ENCODE peak calls at places on chromosome 6, in five cellular contexts. Q, Z, F, A and X are unnamed samples.

GRCh38 chr6:169964440-169965212 is 213.2 kb downstream of the ERMARD start:
- DNase-seq in Q (no peak), Z (no peak), F (no peak), A (no peak), X (no peak)

GRCh38 chr6:16204653-16205376 is 33.6 kb upstream of the GMPR start:
- DNase-seq in Q (no peak), Z (no peak), F (no peak), A (no peak), X (no peak)

GRCh38 chr6:137665342-137665741 is 171.1 kb upstream of the OLIG3 start:
- DNase-seq in Q (no peak), Z (no peak), F (no peak), A (no peak), X (no peak)

GRCh38 chr6:113050010-113050893 is 703.1 kb downstream of the RFPL4B start:
- DNase-seq in Q (no peak), Z (peak), F (no peak), A (no peak), X (peak)

GRCh38 chr6:167933290-167933689 is 64.2 kb upstream of the KIF25 start:
- DNase-seq in Q (no peak), Z (no peak), F (peak), A (no peak), X (no peak)

GRCh38 chr6:22980446-22980845 is 411.1 kb downstream of the HDGFL1 start:
- DNase-seq in Q (no peak), Z (no peak), F (no peak), A (no peak), X (no peak)

GRCh38 chr6:2542858-2543218 is 207.9 kb downstream of the MYLK4 start:
- DNase-seq in Q (no peak), Z (no peak), F (peak), A (peak), X (peak)

GRCh38 chr6:47146426-47147174 is 104.5 kb upstream of the ADGRF1 start:
- DNase-seq in Q (no peak), Z (peak), F (no peak), A (no peak), X (no peak)

GRCh38 chr6:96743496-96743895 is 93.8 kb downstream of the GPR63 start:
- DNase-seq in Q (no peak), Z (no peak), F (no peak), A (no peak), X (no peak)

GRCh38 chr6:126720326-126720725 is 380.4 kb downstream of the CENPW start:
- DNase-seq in Q (no peak), Z (no peak), F (no peak), A (no peak), X (no peak)

DNA sequence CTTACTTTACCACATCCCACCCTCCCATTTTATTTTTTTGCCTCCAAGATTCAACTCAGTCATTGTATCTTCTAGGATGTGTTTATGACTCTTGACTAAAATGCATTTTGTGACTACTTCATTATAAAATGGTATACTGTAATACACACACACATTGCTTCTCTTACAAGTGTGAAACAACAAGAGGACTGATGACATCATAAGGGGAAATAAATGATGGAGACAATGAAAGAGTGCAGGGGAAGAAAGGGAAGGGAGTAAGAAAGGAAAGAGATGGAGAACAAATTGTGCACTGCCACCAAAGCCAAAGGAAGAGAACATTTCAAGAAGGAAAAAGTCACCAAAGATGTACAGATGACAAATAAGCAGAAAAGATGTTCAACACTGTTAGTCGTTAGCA is 102.6 kb downstream of the CD164 start:
- DNase-seq in Q (no peak), Z (no peak), F (no peak), A (no peak), X (no peak)
- TF ChIP-seq JUNB in Q (no peak), Z (no peak), F (no peak), A (no peak), X (no peak)

DNA sequence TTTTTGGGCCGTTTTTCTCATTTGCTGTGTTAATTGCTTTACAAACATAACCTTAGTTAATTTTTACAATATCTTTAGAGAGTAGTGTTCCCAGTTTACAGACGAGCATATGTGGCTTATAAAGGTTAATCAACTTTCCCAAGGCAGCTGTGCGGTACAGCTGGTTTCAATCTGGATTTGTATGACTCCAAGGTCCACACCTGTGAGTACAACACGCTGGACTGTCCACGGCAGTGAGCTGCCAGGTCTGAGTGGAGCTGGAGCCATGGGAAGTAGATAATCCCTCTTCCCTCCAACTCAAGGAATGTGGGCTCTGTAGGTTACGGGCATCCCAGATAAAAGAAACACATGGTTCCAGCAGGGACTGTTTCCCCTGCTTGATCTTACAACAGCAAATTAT is 102.2 kb downstream of the SOD2 start:
- DNase-seq in Q (no peak), Z (no peak), F (no peak), A (no peak), X (no peak)
- TF ChIP-seq JUNB in Q (no peak), Z (no peak), F (no peak), A (no peak), X (no peak)

GRCh38 chr6:54988576-54988975 is 142.0 kb downstream of the FAM83B start:
- DNase-seq in Q (no peak), Z (no peak), F (no peak), A (no peak), X (no peak)
- TF ChIP-seq JUNB in Q (no peak), Z (no peak), F (no peak), A (no peak), X (no peak)

GRCh38 chr6:153101461-153101860 is 29.6 kb downstream of the RGS17 start:
- DNase-seq in Q (no peak), Z (no peak), F (no peak), A (no peak), X (no peak)

GRCh38 chr6:153104220-153104619 is 26.9 kb downstream of the RGS17 start:
- DNase-seq in Q (no peak), Z (no peak), F (no peak), A (no peak), X (no peak)

GRCh38 chr6:153103256-153103655 is 27.8 kb downstream of the RGS17 start:
- DNase-seq in Q (no peak), Z (no peak), F (no peak), A (no peak), X (no peak)

GRCh38 chr6:153108320-153108719 is 22.8 kb downstream of the RGS17 start:
- DNase-seq in Q (no peak), Z (peak), F (no peak), A (no peak), X (no peak)

DNA sequence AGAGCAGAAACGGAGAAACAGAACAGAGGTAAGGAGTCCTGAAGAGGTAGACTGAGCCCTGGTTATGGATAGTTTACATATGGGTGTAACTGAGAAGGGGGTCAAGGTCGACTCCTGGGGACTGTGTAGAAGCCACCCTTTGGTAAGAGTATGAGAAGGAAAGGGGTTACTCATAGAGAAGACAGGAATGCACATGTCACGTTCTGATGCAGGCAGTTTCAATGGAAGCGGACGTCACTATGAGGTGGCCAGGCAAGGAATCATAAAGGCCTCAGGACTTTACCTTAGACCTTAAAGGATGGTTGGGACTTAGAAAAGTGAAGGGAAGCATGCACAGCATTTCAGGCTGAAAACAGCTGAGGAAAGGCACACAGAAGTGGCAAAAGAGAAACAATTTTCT is 25.1 kb downstream of the RGS17 start:
- DNase-seq in Q (no peak), Z (no peak), F (no peak), A (no peak), X (no peak)
- TF ChIP-seq JUNB in Q (no peak), Z (no peak), F (no peak), A (no peak), X (no peak)

GRCh38 chr6:99297415-99297814 is 52.1 kb downstream of the FAXC start:
- DNase-seq in Q (no peak), Z (peak), F (no peak), A (no peak), X (no peak)
- TF ChIP-seq JUNB in Q (no peak), Z (no peak), F (no peak), A (no peak), X (no peak)

DNA sequence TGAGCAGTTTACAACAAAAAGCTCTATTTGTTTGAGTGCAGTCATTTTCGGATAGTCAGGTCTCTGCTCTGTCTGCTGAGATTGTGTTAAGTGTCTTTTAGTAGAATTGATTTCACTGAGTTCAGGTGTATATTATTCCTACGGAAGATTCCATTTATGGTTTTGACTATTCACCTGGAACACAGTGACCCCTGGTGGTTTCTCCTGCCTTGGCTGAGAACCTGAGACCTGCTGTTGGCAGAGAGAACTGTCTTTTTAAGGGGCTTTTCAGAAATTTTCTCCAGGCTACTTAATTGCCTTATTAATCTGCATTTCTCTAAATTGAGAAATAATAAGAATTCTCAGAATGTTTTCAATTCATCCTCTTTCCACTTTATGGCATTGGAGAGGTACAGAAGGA is 508.0 kb downstream of the TBC1D32 start:
- DNase-seq in Q (peak), Z (peak), F (peak), A (no peak), X (peak)
- TF ChIP-seq JUNB in Q (no peak), Z (no peak), F (no peak), A (no peak), X (no peak)

GRCh38 chr6:69867075-69867911 is 937 bp downstream of the COL19A1 start:
- DNase-seq in Q (peak), Z (peak), F (peak), A (no peak), X (peak)
- TF ChIP-seq JUNB in Q (no peak), Z (no peak), F (no peak), A (no peak), X (no peak)